ENCODE peak calls at places on chromosome 21, in four cellular contexts. One of them, this sample, is unnamed.

GRCh38 chr21:45161039-45161945 is 86.9 kb downstream of the ADARB1 start:
- DNase-seq in neural progenitor cell: peak
- DNase-seq in activated CD8-positive, alpha-beta memory T cell treated with anti-CD3 and anti-CD28 coated beads, Interleukin-2, amount 50 U/mL, for 4 hours: no peak
- DNase-seq in foreskin fibroblast: no peak
- DNase-seq in this sample: no peak

GRCh38 chr21:41501919-41502318 is 6.0 kb downstream of the TMPRSS2 start:
- DNase-seq in neural progenitor cell: no peak
- DNase-seq in activated CD8-positive, alpha-beta memory T cell treated with anti-CD3 and anti-CD28 coated beads, Interleukin-2, amount 50 U/mL, for 4 hours: no peak
- DNase-seq in foreskin fibroblast: no peak
- DNase-seq in this sample: no peak

GRCh38 chr21:23939369-23940065 is 1667.8 kb downstream of the MRPL39 start:
- DNase-seq in activated CD8-positive, alpha-beta memory T cell treated with anti-CD3 and anti-CD28 coated beads, Interleukin-2, amount 50 U/mL, for 4 hours: no peak
- DNase-seq in foreskin fibroblast: no peak
- DNase-seq in neural progenitor cell: no peak
- DNase-seq in this sample: no peak

GRCh38 chr21:34911360-34911759 is 137.7 kb downstream of the RUNX1 start:
- DNase-seq in activated CD8-positive, alpha-beta memory T cell treated with anti-CD3 and anti-CD28 coated beads, Interleukin-2, amount 50 U/mL, for 4 hours: no peak
- DNase-seq in neural progenitor cell: no peak
- DNase-seq in foreskin fibroblast: no peak
- DNase-seq in this sample: no peak

GRCh38 chr21:27954806-27955205 is 987.9 kb upstream of the ADAMTS5 start:
- DNase-seq in neural progenitor cell: no peak
- DNase-seq in activated CD8-positive, alpha-beta memory T cell treated with anti-CD3 and anti-CD28 coated beads, Interleukin-2, amount 50 U/mL, for 4 hours: no peak
- DNase-seq in foreskin fibroblast: peak
- DNase-seq in this sample: no peak

GRCh38 chr21:34004013-34004938 is 69.1 kb upstream of the MRPS6 start:
- DNase-seq in foreskin fibroblast: no peak
- DNase-seq in neural progenitor cell: no peak
- DNase-seq in activated CD8-positive, alpha-beta memory T cell treated with anti-CD3 and anti-CD28 coated beads, Interleukin-2, amount 50 U/mL, for 4 hours: no peak
- DNase-seq in this sample: no peak

GRCh38 chr21:29114765-29115164 is 15.7 kb upstream of the MAP3K7CL start:
- DNase-seq in activated CD8-positive, alpha-beta memory T cell treated with anti-CD3 and anti-CD28 coated beads, Interleukin-2, amount 50 U/mL, for 4 hours: no peak
- DNase-seq in neural progenitor cell: peak
- DNase-seq in foreskin fibroblast: peak
- DNase-seq in this sample: no peak

GRCh38 chr21:44790401-44790800 is 11.2 kb downstream of the UBE2G2 start:
- DNase-seq in neural progenitor cell: no peak
- DNase-seq in foreskin fibroblast: no peak
- DNase-seq in activated CD8-positive, alpha-beta memory T cell treated with anti-CD3 and anti-CD28 coated beads, Interleukin-2, amount 50 U/mL, for 4 hours: no peak
- DNase-seq in this sample: no peak

GRCh38 chr21:29117372-29117955 is 13.0 kb upstream of the MAP3K7CL start:
- DNase-seq in activated CD8-positive, alpha-beta memory T cell treated with anti-CD3 and anti-CD28 coated beads, Interleukin-2, amount 50 U/mL, for 4 hours: no peak
- DNase-seq in neural progenitor cell: no peak
- DNase-seq in foreskin fibroblast: no peak
- DNase-seq in this sample: no peak

GRCh38 chr21:45290948-45291612 is 3.4 kb upstream of the POFUT2 start:
- DNase-seq in foreskin fibroblast: peak
- DNase-seq in neural progenitor cell: no peak
- DNase-seq in activated CD8-positive, alpha-beta memory T cell treated with anti-CD3 and anti-CD28 coated beads, Interleukin-2, amount 50 U/mL, for 4 hours: no peak
- DNase-seq in this sample: no peak

GRCh38 chr21:22438428-22439086 is 1440.3 kb downstream of the NCAM2 start:
- DNase-seq in foreskin fibroblast: no peak
- DNase-seq in activated CD8-positive, alpha-beta memory T cell treated with anti-CD3 and anti-CD28 coated beads, Interleukin-2, amount 50 U/mL, for 4 hours: no peak
- DNase-seq in neural progenitor cell: no peak
- DNase-seq in this sample: no peak

GRCh38 chr21:20463362-20463761 is 534.8 kb upstream of the NCAM2 start:
- DNase-seq in activated CD8-positive, alpha-beta memory T cell treated with anti-CD3 and anti-CD28 coated beads, Interleukin-2, amount 50 U/mL, for 4 hours: no peak
- DNase-seq in neural progenitor cell: no peak
- DNase-seq in foreskin fibroblast: no peak
- DNase-seq in this sample: no peak

GRCh38 chr21:36200089-36200561 is 43.5 kb downstream of the DOP1B start:
- DNase-seq in neural progenitor cell: no peak
- DNase-seq in foreskin fibroblast: no peak
- DNase-seq in activated CD8-positive, alpha-beta memory T cell treated with anti-CD3 and anti-CD28 coated beads, Interleukin-2, amount 50 U/mL, for 4 hours: no peak
- DNase-seq in this sample: no peak

GRCh38 chr21:42997053-42997452 is 22.7 kb downstream of the PKNOX1 start:
- DNase-seq in foreskin fibroblast: peak
- DNase-seq in neural progenitor cell: no peak
- DNase-seq in activated CD8-positive, alpha-beta memory T cell treated with anti-CD3 and anti-CD28 coated beads, Interleukin-2, amount 50 U/mL, for 4 hours: no peak
- DNase-seq in this sample: no peak

GRCh38 chr21:45594721-45595489 is 48.6 kb upstream of the PCBP3 start:
- DNase-seq in foreskin fibroblast: no peak
- DNase-seq in neural progenitor cell: no peak
- DNase-seq in activated CD8-positive, alpha-beta memory T cell treated with anti-CD3 and anti-CD28 coated beads, Interleukin-2, amount 50 U/mL, for 4 hours: peak
- DNase-seq in this sample: no peak

GRCh38 chr21:33212159-33212851 is 17.4 kb upstream of the IFNAR2 start:
- DNase-seq in activated CD8-positive, alpha-beta memory T cell treated with anti-CD3 and anti-CD28 coated beads, Interleukin-2, amount 50 U/mL, for 4 hours: no peak
- DNase-seq in neural progenitor cell: no peak
- DNase-seq in foreskin fibroblast: peak
- DNase-seq in this sample: no peak

GRCh38 chr21:43331962-43332458 is 94.9 kb downstream of the SIK1 start:
- DNase-seq in foreskin fibroblast: peak
- DNase-seq in neural progenitor cell: no peak
- DNase-seq in activated CD8-positive, alpha-beta memory T cell treated with anti-CD3 and anti-CD28 coated beads, Interleukin-2, amount 50 U/mL, for 4 hours: no peak
- DNase-seq in this sample: no peak

GRCh38 chr21:20353351-20353750 is 644.9 kb upstream of the NCAM2 start:
- DNase-seq in foreskin fibroblast: no peak
- DNase-seq in neural progenitor cell: no peak
- DNase-seq in activated CD8-positive, alpha-beta memory T cell treated with anti-CD3 and anti-CD28 coated beads, Interleukin-2, amount 50 U/mL, for 4 hours: no peak
- DNase-seq in this sample: no peak

GRCh38 chr21:45109831-45110492 is 35.6 kb downstream of the ADARB1 start:
- DNase-seq in neural progenitor cell: no peak
- DNase-seq in foreskin fibroblast: no peak
- DNase-seq in activated CD8-positive, alpha-beta memory T cell treated with anti-CD3 and anti-CD28 coated beads, Interleukin-2, amount 50 U/mL, for 4 hours: peak
- DNase-seq in this sample: no peak